ENCODE peak calls at places on chromosomes 7 and 10, in seven cellular contexts. O is breast epithelium, S is prostate gland, K is B cell, B is MCF 10A, V is thyroid gland, E is mucosa of descending colon. N is an unnamed sample.

GRCh38 chr7:34133356-34133982 is 228.1 kb downstream of the BMPER start:
- DNase-seq in O (no peak), S (peak), K (no peak), B (peak), V (no peak), E (no peak), N (peak)

GRCh38 chr7:2420216-2420933 is 17.0 kb downstream of the CHST12 start:
- DNase-seq in O (no peak), S (no peak), K (no peak), B (no peak), V (no peak), E (peak), N (no peak)

GRCh38 chr7:74483402-74484336 is 30.0 kb downstream of the GTF2IRD1 start:
- DNase-seq in O (no peak), S (no peak), K (no peak), B (peak), V (peak), E (no peak), N (peak)

GRCh38 chr7:44072364-44073231 is 7.2 kb upstream of the PGAM2 start:
- DNase-seq in O (peak), S (peak), K (peak), B (peak), V (peak), E (peak), N (peak)

GRCh38 chr7:150567168-150567567 is at the start of gene GIMAP4:
- DNase-seq in O (no peak), S (no peak), K (no peak), B (no peak), V (no peak), E (no peak), N (no peak)

GRCh38 chr10:70223728-70224127 is 9.5 kb downstream of the PPA1 start:
- DNase-seq in O (no peak), S (no peak), K (no peak), B (no peak), V (no peak), E (no peak), N (no peak)

GRCh38 chr7:130909881-130910672 is 176.1 kb upstream of the KLF14 start:
- DNase-seq in O (no peak), S (no peak), K (no peak), B (no peak), V (no peak), E (no peak), N (peak)

GRCh38 chr7:131013716-131014115 is 279.7 kb upstream of the KLF14 start:
- DNase-seq in O (no peak), S (no peak), K (no peak), B (no peak), V (peak), E (no peak), N (no peak)

GRCh38 chr10:12438914-12439692 is 89.8 kb downstream of the CAMK1D start:
- DNase-seq in O (no peak), S (no peak), K (no peak), B (no peak), V (no peak), E (no peak), N (no peak)

GRCh38 chr10:6221971-6222751 is 19.4 kb downstream of the PFKFB3 start:
- DNase-seq in O (no peak), S (no peak), K (no peak), B (no peak), V (no peak), E (no peak), N (peak)

GRCh38 chr7:68244411-68244810 is 1247.8 kb downstream of the TYW1 start:
- DNase-seq in O (no peak), S (no peak), K (no peak), B (no peak), V (no peak), E (no peak), N (no peak)

GRCh38 chr7:97752215-97752614 is 20.3 kb downstream of the TAC1 start:
- DNase-seq in O (no peak), S (no peak), K (no peak), B (no peak), V (no peak), E (no peak), N (no peak)

GRCh38 chr7:99258501-99258900 is 14.1 kb upstream of the MYH16 start:
- DNase-seq in O (no peak), S (no peak), K (no peak), B (peak), V (no peak), E (no peak), N (no peak)

GRCh38 chr10:59155556-59155955 is 20.9 kb upstream of the PHYHIPL start:
- DNase-seq in O (no peak), S (no peak), K (no peak), B (no peak), V (no peak), E (no peak), N (no peak)

GRCh38 chr7:123770378-123770777 is 21.6 kb upstream of the WASL start:
- DNase-seq in O (no peak), S (no peak), K (no peak), B (peak), V (no peak), E (no peak), N (no peak)

GRCh38 chr7:107559864-107560263 is 3.9 kb downstream of the COG5 start:
- DNase-seq in O (no peak), S (no peak), K (no peak), B (peak), V (no peak), E (no peak), N (peak)

GRCh38 chr10:112365451-112365850 is 8.5 kb upstream of the ACSL5 start:
- DNase-seq in O (no peak), S (no peak), K (no peak), B (no peak), V (no peak), E (no peak), N (no peak)

GRCh38 chr10:70457759-70458305 is 16.4 kb upstream of the NODAL start:
- DNase-seq in O (no peak), S (no peak), K (no peak), B (no peak), V (no peak), E (no peak), N (no peak)

GRCh38 chr10:63633677-63634487 is 112.7 kb downstream of the REEP3 start:
- DNase-seq in O (no peak), S (peak), K (no peak), B (peak), V (peak), E (no peak), N (peak)
- TF ChIP-seq CTCF in O (no peak), S (peak), K (no peak), B (peak), V (peak), E (no peak), N (peak)

GRCh38 chr7:23810099-23810498 is 100.1 kb downstream of the STK31 start:
- DNase-seq in O (no peak), S (no peak), K (no peak), B (no peak), V (no peak), E (no peak), N (no peak)
- TF ChIP-seq CTCF in O (no peak), S (no peak), K (no peak), B (no peak), V (no peak), E (no peak), N (no peak)

DNA sequence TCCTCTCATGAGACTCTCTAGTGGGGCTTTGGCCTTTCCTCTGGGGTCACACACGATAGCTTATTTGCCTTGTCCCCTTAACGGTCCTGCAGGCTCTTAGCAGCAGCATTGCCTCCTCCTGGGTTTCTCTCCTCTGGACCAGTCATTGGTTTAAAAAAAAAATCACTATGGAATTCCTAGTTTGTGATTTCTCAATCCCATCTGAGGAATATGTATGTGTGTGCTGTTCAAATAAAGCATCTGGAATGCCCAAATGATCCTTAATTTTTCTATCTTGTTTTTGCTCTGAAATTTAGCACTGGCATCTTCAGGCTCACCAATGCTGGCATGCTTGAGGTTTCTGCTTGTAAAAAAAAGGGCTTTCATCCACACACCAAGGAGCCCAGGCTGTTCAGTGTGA is 30.5 kb downstream of the ACTA2 start:
- DNase-seq in O (no peak), S (no peak), K (no peak), B (no peak), V (no peak), E (no peak), N (no peak)
- TF ChIP-seq CTCF in O (no peak), S (no peak), K (no peak), B (no peak), V (no peak), E (no peak), N (no peak)

GRCh38 chr10:117431160-117431559 is 55.9 kb upstream of the PDZD8 start:
- DNase-seq in O (no peak), S (no peak), K (no peak), B (peak), V (no peak), E (no peak), N (peak)
- TF ChIP-seq CTCF in O (no peak), S (no peak), K (no peak), B (peak), V (no peak), E (no peak), N (peak)

GRCh38 chr10:98852686-98853085 is 383.0 kb downstream of the HPSE2 start:
- DNase-seq in O (no peak), S (no peak), K (no peak), B (no peak), V (no peak), E (no peak), N (no peak)
- TF ChIP-seq CTCF in O (no peak), S (no peak), K (no peak), B (no peak), V (no peak), E (no peak), N (peak)

GRCh38 chr10:43377393-43377883 is 6.0 kb downstream of the FXYD4 start:
- DNase-seq in O (no peak), S (no peak), K (no peak), B (no peak), V (peak), E (no peak), N (no peak)
- TF ChIP-seq CTCF in O (no peak), S (no peak), K (no peak), B (no peak), V (peak), E (no peak), N (peak)

DNA sequence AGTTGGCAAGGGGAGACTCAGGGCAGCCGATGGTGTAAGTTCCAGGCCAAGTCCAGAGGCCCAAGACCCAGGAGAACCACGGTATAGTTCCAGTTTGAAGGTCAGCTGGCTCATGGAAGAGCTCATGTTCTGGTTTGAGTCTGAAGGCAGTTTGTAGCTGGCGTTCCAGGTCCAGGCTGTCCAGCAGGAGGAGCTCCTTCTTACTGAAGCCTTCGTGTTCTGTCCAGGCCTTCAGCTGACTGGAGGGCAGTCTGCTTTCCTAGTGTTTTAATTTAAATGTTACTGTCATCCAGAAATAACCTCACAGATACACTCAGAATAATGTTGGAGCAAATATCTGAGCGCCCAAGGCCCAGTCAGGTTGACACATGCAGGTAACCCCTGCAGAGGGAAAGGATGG is 4.2 kb downstream of the SUN1 start:
- DNase-seq in O (no peak), S (no peak), K (no peak), B (peak), V (peak), E (no peak), N (peak)
- TF ChIP-seq CTCF in O (no peak), S (peak), K (no peak), B (peak), V (peak), E (no peak), N (peak)

GRCh38 chr7:15507708-15508107 is 54.1 kb downstream of the AGMO start:
- DNase-seq in O (no peak), S (no peak), K (no peak), B (no peak), V (no peak), E (no peak), N (no peak)

GRCh38 chr7:15505761-15506160 is 56.1 kb downstream of the AGMO start:
- DNase-seq in O (no peak), S (no peak), K (no peak), B (no peak), V (no peak), E (no peak), N (no peak)

GRCh38 chr7:15507235-15507634 is 54.6 kb downstream of the AGMO start:
- DNase-seq in O (no peak), S (no peak), K (no peak), B (no peak), V (no peak), E (no peak), N (no peak)

GRCh38 chr7:15504376-15504775 is 57.4 kb downstream of the AGMO start:
- DNase-seq in O (no peak), S (no peak), K (no peak), B (no peak), V (no peak), E (no peak), N (no peak)

DNA sequence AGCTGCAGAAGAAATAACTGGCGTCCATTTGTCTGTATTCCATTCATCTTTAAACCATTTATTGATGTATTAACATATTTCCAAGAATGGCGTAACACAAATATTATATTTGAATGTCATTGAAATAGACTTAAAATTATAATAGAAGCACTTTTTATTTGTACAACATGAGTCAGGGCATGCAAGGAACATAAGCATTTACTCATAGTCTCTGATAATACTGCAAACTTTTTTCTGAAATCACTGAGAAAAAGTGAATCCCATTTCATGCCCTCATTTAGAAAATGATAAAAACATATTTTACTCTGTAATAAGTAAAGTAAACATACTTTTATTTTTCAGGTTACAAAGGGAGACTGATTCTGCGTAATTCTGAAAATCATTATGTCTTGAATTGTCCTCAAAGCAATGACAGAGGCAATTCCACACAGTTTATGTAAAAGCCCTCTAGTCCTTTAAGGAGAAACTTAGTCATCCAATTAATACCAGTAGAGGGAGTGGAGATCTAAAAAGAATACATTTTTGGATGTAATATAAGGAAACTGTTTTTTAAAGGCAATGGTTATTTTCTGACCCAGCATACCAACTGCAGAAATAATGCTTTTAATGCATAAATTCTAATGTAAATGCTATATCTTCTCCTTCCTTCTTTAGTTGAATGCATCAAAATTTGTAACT is 58.1 kb downstream of the AGMO start:
- DNase-seq in O (no peak), S (no peak), K (no peak), B (no peak), V (no peak), E (no peak), N (peak)
- TF ChIP-seq CTCF in O (no peak), S (no peak), K (no peak), B (no peak), V (no peak), E (no peak), N (peak)

GRCh38 chr10:37710831-37711616 is 146.4 kb downstream of the ZNF248 start:
- DNase-seq in O (no peak), S (no peak), K (no peak), B (no peak), V (no peak), E (no peak), N (no peak)

GRCh38 chr10:37704566-37704965 is 152.8 kb downstream of the ZNF248 start:
- DNase-seq in O (no peak), S (no peak), K (no peak), B (no peak), V (no peak), E (no peak), N (no peak)

GRCh38 chr10:37703833-37704382 is 153.5 kb downstream of the ZNF248 start:
- DNase-seq in O (no peak), S (no peak), K (no peak), B (no peak), V (no peak), E (no peak), N (no peak)

GRCh38 chr10:37711617-37712488 is 145.6 kb downstream of the ZNF248 start:
- DNase-seq in O (no peak), S (no peak), K (no peak), B (no peak), V (no peak), E (no peak), N (no peak)

GRCh38 chr10:37707829-37708578 is 149.4 kb downstream of the ZNF248 start:
- DNase-seq in O (no peak), S (no peak), K (no peak), B (no peak), V (no peak), E (no peak), N (no peak)
- TF ChIP-seq CTCF in O (no peak), S (no peak), K (no peak), B (no peak), V (no peak), E (no peak), N (no peak)